ENCODE peak calls at places on chromosomes 4 and X, in eight cellular contexts. A is LoVo; K is NCI-H510A treated with DMSO at 0.1 percent for 48 hours; W is stimulated activated CD8-positive, alpha-beta memory T cell treated with anti-CD3 and anti-CD28 coated beads, Interleukin-4, amount 100 ng/mL, for 1 hour; U is CD4-positive, alpha-beta memory T cell; M is NCI-H1417; J is fibroblast of the conjunctiva; D is GM04504. X is an unnamed sample.

GRCh38 chrX:153631931-153632611 is 14.9 kb upstream of the DUSP9 start:
- DNase-seq in K (no peak), W (no peak), U (no peak), J (no peak), M (no peak), A (no peak), D (no peak), X (peak)

GRCh38 chr4:152038238-152038637 is 277.4 kb upstream of the GATB start:
- DNase-seq in J (no peak), M (no peak), D (no peak), A (no peak), K (no peak), W (no peak), U (no peak), X (no peak)

GRCh38 chr4:78885598-78885997 is 53.6 kb downstream of the PAQR3 start:
- DNase-seq in W (no peak), A (no peak), D (no peak), M (no peak), U (no peak), J (no peak), K (no peak), X (no peak)

GRCh38 chrX:21374163-21374993 is at the start of gene CNKSR2:
- DNase-seq in U (peak), J (no peak), A (no peak), K (peak), D (no peak), W (peak), M (peak), X (peak)

GRCh38 chr4:153705743-153706468 is 21.8 kb downstream of the TLR2 start:
- DNase-seq in D (no peak), M (no peak), K (no peak), A (no peak), J (no peak), W (no peak), U (no peak), X (no peak)

GRCh38 chrX:25034889-25035288 is 19.1 kb upstream of the ARX start:
- DNase-seq in M (no peak), D (no peak), K (no peak), J (no peak), U (no peak), W (no peak), A (no peak), X (no peak)

GRCh38 chr4:59247032-59247431 is 1953.1 kb upstream of the ADGRL3 start:
- DNase-seq in A (peak), U (no peak), K (peak), J (no peak), M (peak), D (no peak), W (no peak), X (no peak)

GRCh38 chr4:15381806-15382338 is 46.0 kb upstream of the C1QTNF7 start:
- DNase-seq in K (no peak), J (no peak), M (no peak), D (no peak), A (no peak), U (no peak), W (no peak), X (no peak)

GRCh38 chrX:149497626-149498025 is 7.5 kb downstream of the IDS start:
- DNase-seq in J (peak), D (peak), A (no peak), K (no peak), U (no peak), W (no peak), M (no peak), X (no peak)

GRCh38 chr4:55445921-55446577 is 50.3 kb downstream of the TMEM165 start:
- DNase-seq in A (no peak), D (peak), W (no peak), M (no peak), U (no peak), K (no peak), J (peak), X (no peak)

GRCh38 chrX:15939737-15940136 is 85.1 kb upstream of the AP1S2 start:
- DNase-seq in J (no peak), W (no peak), M (no peak), K (no peak), D (no peak), A (no peak), U (no peak), X (no peak)

GRCh38 chr4:16026155-16026761 is 57.6 kb downstream of the PROM1 start:
- DNase-seq in M (peak), J (no peak), W (no peak), U (peak), A (peak), K (peak), D (peak), X (no peak)

GRCh38 chrX:16786791-16787735 is 797 bp downstream of the TXLNG start:
- DNase-seq in K (no peak), W (peak), M (peak), U (peak), A (no peak), D (no peak), J (no peak), X (peak)

GRCh38 chr4:112176596-112176995 is 31.3 kb downstream of the FAM241A start:
- DNase-seq in A (no peak), W (no peak), K (no peak), M (no peak), J (no peak), D (no peak), U (no peak), X (no peak)

GRCh38 chrX:7372843-7373525 is 225.0 kb upstream of the PUDP start:
- DNase-seq in K (no peak), M (no peak), J (peak), D (peak), A (peak), W (no peak), U (no peak), X (no peak)

GRCh38 chr4:85763207-85763606 is 288.3 kb downstream of the ARHGAP24 start:
- DNase-seq in M (peak), A (no peak), K (no peak), J (no peak), W (no peak), D (no peak), U (no peak), X (no peak)

GRCh38 chr4:156764145-156764544 is 207.5 kb downstream of the PDGFC start:
- DNase-seq in M (no peak), J (no peak), U (no peak), A (no peak), K (no peak), W (no peak), D (no peak), X (no peak)

GRCh38 chr4:122218762-122219161 is 66.6 kb downstream of the BLTP1 start:
- DNase-seq in K (no peak), A (no peak), U (peak), W (no peak), D (no peak), J (no peak), M (peak), X (no peak)

GRCh38 chrX:101658661-101659477 is 781 bp downstream of the ARMCX2 start:
- DNase-seq in M (peak), J (peak), U (peak), A (no peak), W (peak), D (no peak), K (peak), X (peak)

GRCh38 chr4:105765690-105766407 is 57.3 kb downstream of the GSTCD start:
- DNase-seq in J (peak), U (no peak), A (peak), M (no peak), W (no peak), K (no peak), D (peak), X (no peak)

GRCh38 chrX:120486786-120487185 is 17.7 kb upstream of the LAMP2 start:
- DNase-seq in D (no peak), W (no peak), U (no peak), J (no peak), M (no peak), K (no peak), A (no peak), X (no peak)

GRCh38 chr4:139568206-139568969 is 12.4 kb upstream of the SETD7 start:
- DNase-seq in U (no peak), M (no peak), W (no peak), D (no peak), J (no peak), A (no peak), K (no peak), X (no peak)

GRCh38 chr4:687048-687974 is 1.6 kb downstream of the SLC49A3 start:
- DNase-seq in A (peak), W (no peak), K (no peak), J (peak), D (peak), U (no peak), M (no peak), X (peak)

GRCh38 chr4:128536746-128537145 is 249.1 kb upstream of the PGRMC2 start:
- DNase-seq in D (no peak), K (no peak), U (no peak), A (no peak), J (no peak), M (no peak), W (no peak), X (no peak)

GRCh38 chr4:151530783-151531182 is 121.8 kb downstream of the FHIP1A start:
- DNase-seq in J (no peak), D (no peak), A (no peak), W (no peak), M (peak), K (no peak), U (no peak), X (no peak)

GRCh38 chrX:110346681-110347080 is 12.0 kb upstream of the RTL9 start:
- DNase-seq in K (no peak), W (no peak), M (no peak), U (no peak), J (no peak), A (no peak), D (no peak), X (no peak)

GRCh38 chr4:1031956-1032795 is 20.8 kb downstream of the FGFRL1 start:
- DNase-seq in J (no peak), A (no peak), D (no peak), K (peak), M (peak), W (no peak), U (no peak), X (no peak)

GRCh38 chr4:57374866-57375595 is 264.8 kb upstream of the IGFBP7 start:
- DNase-seq in D (no peak), J (no peak), U (no peak), A (no peak), M (no peak), W (no peak), K (no peak), X (no peak)

GRCh38 chr4:15971068-15971801 is 8.3 kb upstream of the FGFBP2 start:
- DNase-seq in U (no peak), J (no peak), D (no peak), A (no peak), W (no peak), M (no peak), K (no peak), X (no peak)

GRCh38 chr4:19095491-19096046 is 1074.0 kb upstream of the LCORL start:
- DNase-seq in U (no peak), A (no peak), J (no peak), D (no peak), W (no peak), K (no peak), M (no peak), X (no peak)

X was measured in right lobe of liver.